ENCODE peak calls at places on chromosomes 2 and 18, in six cellular contexts. V, E, O, J, M and F are unnamed samples.

GRCh38 chr18:58499527-58499926 is 129.4 kb downstream of the ALPK2 start:
- DNase-seq in V (no peak), E (no peak), O (no peak), J (no peak), M (no peak), F (no peak)

GRCh38 chr2:198004921-198005829 is 200.8 kb downstream of the PLCL1 start:
- DNase-seq in V (no peak), E (no peak), O (no peak), J (no peak), M (no peak), F (no peak)

GRCh38 chr18:34224423-34225217 is at the start of gene NOL4:
- DNase-seq in V (peak), E (no peak), O (no peak), J (peak), M (no peak), F (no peak)

GRCh38 chr2:211251016-211251415 is 694.6 kb downstream of the CPS1 start:
- DNase-seq in V (peak), E (no peak), O (no peak), J (no peak), M (no peak), F (no peak)

GRCh38 chr2:30711646-30712085 is 95.6 kb downstream of the CAPN13 start:
- DNase-seq in V (peak), E (peak), O (peak), J (peak), M (peak), F (peak)

GRCh38 chr2:188623995-188624643 is 332.4 kb downstream of the GULP1 start:
- DNase-seq in V (no peak), E (no peak), O (peak), J (no peak), M (no peak), F (no peak)

GRCh38 chr2:231684314-231685223 is 23.8 kb upstream of the PTMA start:
- DNase-seq in V (no peak), E (no peak), O (no peak), J (no peak), M (no peak), F (no peak)

GRCh38 chr2:28164280-28164801 is 228.3 kb upstream of the FOSL2 start:
- DNase-seq in V (no peak), E (no peak), O (no peak), J (peak), M (no peak), F (no peak)

GRCh38 chr2:218953366-218953954 is 6.0 kb upstream of the CDK5R2 start:
- DNase-seq in V (peak), E (peak), O (no peak), J (no peak), M (no peak), F (no peak)

GRCh38 chr2:128162266-128162665 is 71.3 kb downstream of the UGGT1 start:
- DNase-seq in V (no peak), E (no peak), O (no peak), J (no peak), M (no peak), F (no peak)

GRCh38 chr2:161199885-161200284 is 39.7 kb downstream of the TANK start:
- DNase-seq in V (no peak), E (no peak), O (no peak), J (no peak), M (no peak), F (no peak)

GRCh38 chr2:160332318-160332717 is 132.2 kb upstream of the ITGB6 start:
- DNase-seq in V (no peak), E (no peak), O (no peak), J (no peak), M (no peak), F (peak)

GRCh38 chr18:59085797-59086196 is 53.9 kb upstream of the SEC11C start:
- DNase-seq in V (no peak), E (no peak), O (peak), J (no peak), M (peak), F (no peak)

GRCh38 chr2:72115361-72116080 is 32.1 kb downstream of the CYP26B1 start:
- DNase-seq in V (peak), E (peak), O (peak), J (no peak), M (peak), F (no peak)

GRCh38 chr2:240591784-240592183 is 5.2 kb downstream of the CAPN10 start:
- DNase-seq in V (no peak), E (peak), O (no peak), J (no peak), M (no peak), F (peak)

GRCh38 chr2:45008296-45009129 is 739 bp downstream of the SIX2 start:
- DNase-seq in V (no peak), E (peak), O (no peak), J (no peak), M (no peak), F (no peak)

GRCh38 chr2:225668606-225669266 is 269.2 kb downstream of the NYAP2 start:
- DNase-seq in V (peak), E (no peak), O (no peak), J (peak), M (peak), F (no peak)

GRCh38 chr18:2978626-2979025 is 34.3 kb downstream of the LPIN2 start:
- DNase-seq in V (no peak), E (no peak), O (peak), J (no peak), M (peak), F (no peak)

GRCh38 chr2:23824777-23825212 is 102.1 kb downstream of the ATAD2B start:
- DNase-seq in V (peak), E (no peak), O (no peak), J (no peak), M (peak), F (no peak)

GRCh38 chr2:149365826-149366583 is 35.6 kb downstream of the LYPD6 start:
- DNase-seq in V (no peak), E (no peak), O (peak), J (no peak), M (no peak), F (no peak)

GRCh38 chr2:196309646-196310045 is 138.3 kb upstream of the STK17B start:
- DNase-seq in V (no peak), E (no peak), O (no peak), J (no peak), M (no peak), F (no peak)

GRCh38 chr2:159096896-159097295 is 128.5 kb downstream of the TANC1 start:
- DNase-seq in V (no peak), E (no peak), O (no peak), J (no peak), M (no peak), F (no peak)

GRCh38 chr2:71778514-71779305 is 325.3 kb downstream of the DYSF start:
- DNase-seq in V (no peak), E (no peak), O (no peak), J (no peak), M (no peak), F (no peak)

GRCh38 chr2:217993817-217994459 is 8.9 kb downstream of the TNS1 start:
- DNase-seq in V (peak), E (no peak), O (no peak), J (peak), M (no peak), F (peak)

GRCh38 chr2:223901311-223901710 is 43.8 kb downstream of the WDFY1 start:
- DNase-seq in V (no peak), E (no peak), O (no peak), J (no peak), M (no peak), F (no peak)

GRCh38 chr2:10234013-10234306 is 68.7 kb upstream of the HPCAL1 start:
- DNase-seq in V (no peak), E (no peak), O (no peak), J (no peak), M (no peak), F (no peak)

GRCh38 chr2:70957838-70958237 is 20.6 kb upstream of the ANKRD53 start:
- DNase-seq in V (no peak), E (no peak), O (no peak), J (peak), M (no peak), F (peak)

GRCh38 chr18:11419336-11419735 is 190.1 kb upstream of the SLC35G4 start:
- DNase-seq in V (no peak), E (no peak), O (no peak), J (no peak), M (no peak), F (no peak)

GRCh38 chr2:63983986-63984605 is 35.1 kb downstream of the VPS54 start:
- DNase-seq in V (no peak), E (no peak), O (no peak), J (no peak), M (no peak), F (no peak)

GRCh38 chr2:181008418-181008817 is 28.0 kb downstream of the UBE2E3 start:
- DNase-seq in V (no peak), E (no peak), O (no peak), J (no peak), M (no peak), F (no peak)

GRCh38 chr2:33392366-33392765 is 84.1 kb upstream of the RASGRP3 start:
- DNase-seq in V (no peak), E (no peak), O (no peak), J (no peak), M (no peak), F (no peak)

GRCh38 chr2:58923869-58924268 is 682.7 kb upstream of the FANCL start:
- DNase-seq in V (no peak), E (no peak), O (peak), J (no peak), M (peak), F (no peak)

GRCh38 chr2:55111570-55112228 is 61.4 kb upstream of the RTN4 start:
- DNase-seq in V (no peak), E (peak), O (peak), J (peak), M (peak), F (peak)

GRCh38 chr2:209321076-209321475 is 102.8 kb upstream of the MAP2 start:
- DNase-seq in V (no peak), E (no peak), O (peak), J (no peak), M (no peak), F (no peak)